ENCODE peak calls at places on chromosomes 3 and 15, in nine cellular contexts. V is fibroblast of lung, I is psoas muscle, N is GM12865, G is lower leg skin, U is transverse colon, E is A549, C is PC-3, J is epithelial cell of esophagus. O is an unnamed sample.
A peak's percentile ranks its signal among the peaks of the same experiment; 100 is the strongest.

GRCh38 chr15:23734856-23735255 is 47.8 kb upstream of the NDN start:
- DNase-seq in V (no peak), I (no peak), N (no peak), G (no peak), U (no peak), E (no peak), C (no peak), J (no peak), O (no peak)

GRCh38 chr3:139906441-139906840 is 28.5 kb upstream of the CLSTN2 start:
- DNase-seq in V (peak; percentile 82), I (no peak), N (no peak), G (no peak), U (no peak), E (peak; percentile 14), C (peak; percentile 30), J (peak; percentile 73), O (peak; percentile 37)

GRCh38 chr3:175486255-175486654 is 627.1 kb downstream of the NAALADL2 start:
- DNase-seq in V (no peak), I (no peak), N (peak; percentile 72), G (no peak), U (no peak), E (no peak), C (no peak), J (no peak), O (no peak)

GRCh38 chr3:17088602-17089313 is 204.0 kb downstream of the PLCL2 start:
- DNase-seq in V (no peak), I (no peak), N (no peak), G (no peak), U (peak; percentile 24), E (no peak), C (no peak), J (no peak), O (no peak)

GRCh38 chr3:69784854-69785523 is 45.7 kb downstream of the MITF start:
- DNase-seq in V (peak; percentile 92), I (peak; percentile 71), N (no peak), G (peak; percentile 90), U (peak; percentile 21), E (peak; percentile 60), C (no peak), J (peak; percentile 78), O (peak; percentile 29)

GRCh38 chr3:184489457-184489856 is 72.1 kb upstream of the EPHB3 start:
- DNase-seq in V (no peak), I (no peak), N (no peak), G (no peak), U (no peak), E (no peak), C (no peak), J (no peak), O (no peak)

GRCh38 chr3:12922881-12923431 is 81.6 kb upstream of the RPL32 start:
- DNase-seq in V (no peak), I (no peak), N (no peak), G (no peak), U (no peak), E (no peak), C (no peak), J (no peak), O (no peak)

GRCh38 chr15:98681061-98681460 is 32.7 kb downstream of the IGF1R start:
- DNase-seq in V (no peak), I (no peak), N (no peak), G (no peak), U (no peak), E (no peak), C (no peak), J (no peak), O (no peak)

GRCh38 chr15:89089316-89090230 is 1.3 kb downstream of the ABHD2 start:
- DNase-seq in V (no peak), I (no peak), N (no peak), G (peak; percentile 69), U (no peak), E (no peak), C (no peak), J (no peak), O (no peak)

GRCh38 chr15:89090791-89091666 is 2.8 kb downstream of the ABHD2 start:
- DNase-seq in V (peak; percentile 87), I (peak; percentile 68), N (peak; percentile 73), G (peak; percentile 94), U (peak; percentile 52), E (peak; percentile 65), C (peak; percentile 83), J (peak; percentile 82), O (no peak)

GRCh38 chr15:89093509-89093908 is 5.3 kb downstream of the ABHD2 start:
- DNase-seq in V (no peak), I (no peak), N (no peak), G (no peak), U (no peak), E (no peak), C (no peak), J (no peak), O (no peak)

GRCh38 chr15:89088605-89089315 is 504 bp downstream of the ABHD2 start:
- DNase-seq in V (peak; percentile 36), I (peak; percentile 73), N (peak; percentile 34), G (peak; percentile 90), U (peak; percentile 36), E (no peak), C (no peak), J (no peak), O (no peak)

GRCh38 chr15:89091667-89092220 is 3.5 kb downstream of the ABHD2 start:
- DNase-seq in V (no peak), I (no peak), N (no peak), G (peak; percentile 46), U (no peak), E (no peak), C (no peak), J (no peak), O (no peak)
- H3K4me3 ChIP-seq in V (peak overlapping the region; percentile 52), I (peak overlapping the region; percentile 97), N (peak overlapping the region; percentile 64), G (no peak overlapping the region), U (no peak overlapping the region), E (peak overlapping the region; percentile 28), C (peak overlapping the region; percentile 63), J (no peak overlapping the region), O (no peak overlapping the region)

DNA sequence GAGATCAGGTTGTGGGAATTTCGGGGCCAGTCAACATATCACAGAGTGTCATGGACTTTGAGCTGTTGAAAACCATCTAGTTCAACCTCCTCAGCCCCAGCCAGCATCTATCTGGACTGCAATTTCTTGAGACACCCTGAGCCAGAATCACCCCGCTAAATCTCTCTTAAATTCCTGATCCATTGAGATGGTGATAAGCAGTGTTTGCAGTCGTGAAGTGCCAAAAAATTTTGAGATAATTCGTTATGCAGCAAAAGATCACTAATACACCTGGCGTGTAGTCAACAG is 29.3 kb downstream of the TMED3 start:
- DNase-seq in V (no peak), I (no peak), N (no peak), G (no peak), U (no peak), E (no peak), C (no peak), J (no peak), O (no peak)
- TF ChIP-seq CTCF in V (no peak), I (no peak), N (no peak), G (no peak), U (no peak), E (no peak), C (no peak), J (no peak), O (no peak)

GRCh38 chr3:133746722-133747086 is 511 bp downstream of the TF start:
- DNase-seq in V (no peak), I (no peak), N (no peak), G (no peak), U (no peak), E (no peak), C (no peak), J (no peak), O (no peak)

GRCh38 chr3:133744241-133744640 is 2.0 kb upstream of the TF start:
- DNase-seq in V (no peak), I (no peak), N (no peak), G (no peak), U (no peak), E (no peak), C (no peak), J (no peak), O (no peak)

GRCh38 chr3:133747373-133747772 is 1.2 kb downstream of the TF start:
- DNase-seq in V (no peak), I (no peak), N (no peak), G (no peak), U (no peak), E (no peak), C (no peak), J (no peak), O (no peak)

GRCh38 chr3:133745108-133745507 is 1.1 kb upstream of the TF start:
- DNase-seq in V (no peak), I (no peak), N (no peak), G (no peak), U (no peak), E (no peak), C (no peak), J (no peak), O (no peak)

DNA sequence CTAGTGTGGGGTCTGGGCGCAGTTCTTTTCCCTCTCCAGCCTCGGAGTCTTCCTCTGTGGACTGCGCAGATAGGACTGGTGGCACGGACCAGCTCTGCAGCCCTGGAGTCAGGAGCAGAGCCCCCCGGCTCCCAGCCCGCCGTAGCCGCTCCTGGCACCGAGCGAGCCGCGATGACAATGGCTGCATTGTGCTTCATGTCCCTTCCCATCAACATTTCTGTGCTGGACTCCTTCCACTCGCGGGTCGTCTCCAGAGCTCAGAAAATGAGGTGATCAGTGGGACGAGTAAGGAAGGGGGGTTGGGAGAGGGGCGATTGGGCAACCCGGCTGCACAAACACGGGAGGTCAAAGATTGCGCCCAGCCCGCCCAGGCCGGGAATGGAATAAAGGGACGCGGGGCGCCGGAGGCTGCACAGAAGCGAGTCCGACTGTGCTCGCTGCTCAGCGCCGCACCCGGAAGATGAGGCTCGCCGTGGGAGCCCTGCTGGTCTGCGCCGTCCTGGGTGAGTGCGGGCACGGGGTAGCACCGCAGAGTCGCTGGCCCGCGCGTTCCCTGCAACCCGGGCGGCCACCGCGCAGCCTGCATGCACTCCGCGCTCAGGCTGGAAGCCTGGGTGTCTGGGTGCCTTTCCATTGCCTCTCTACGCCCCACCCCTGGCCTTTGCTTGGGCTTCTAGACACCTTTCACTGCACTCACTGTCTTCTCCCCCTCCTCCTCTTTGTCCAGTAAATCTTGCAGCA is at the start of gene TF:
- DNase-seq in V (peak; percentile 4), I (no peak), N (no peak), G (no peak), U (no peak), E (no peak), C (no peak), J (no peak), O (no peak)
- H3K4me3 ChIP-seq in V (no peak within 1 kb of the TSS), I (peak within 1 kb of the TSS; percentile 49), N (no peak within 1 kb of the TSS), G (peak within 1 kb of the TSS; percentile 4), U (no peak within 1 kb of the TSS), E (no peak within 1 kb of the TSS), C (no peak within 1 kb of the TSS), J (no peak within 1 kb of the TSS), O (peak within 1 kb of the TSS; percentile 23)

GRCh38 chr3:46071222-46071621 is 43.9 kb upstream of the XCR1 start:
- DNase-seq in V (no peak), I (no peak), N (no peak), G (no peak), U (no peak), E (no peak), C (no peak), J (no peak), O (no peak)

GRCh38 chr3:46080124-46080991 is 53.1 kb upstream of the XCR1 start:
- DNase-seq in V (no peak), I (no peak), N (no peak), G (no peak), U (no peak), E (no peak), C (peak; percentile 92), J (peak; percentile 62), O (no peak)

GRCh38 chr3:46075816-46076215 is 48.5 kb upstream of the XCR1 start:
- DNase-seq in V (no peak), I (no peak), N (no peak), G (no peak), U (no peak), E (no peak), C (no peak), J (no peak), O (no peak)

GRCh38 chr3:46078712-46079400 is 51.6 kb upstream of the XCR1 start:
- DNase-seq in V (peak; percentile 81), I (peak; percentile 76), N (peak; percentile 94), G (peak; percentile 96), U (peak; percentile 93), E (peak; percentile 84), C (peak; percentile 98), J (peak; percentile 94), O (peak; percentile 95)

GRCh38 chr3:46076606-46077005 is 49.3 kb upstream of the XCR1 start:
- DNase-seq in V (no peak), I (no peak), N (peak; percentile 29), G (no peak), U (no peak), E (no peak), C (peak; percentile 65), J (no peak), O (no peak)
- TF ChIP-seq CTCF in V (peak; percentile 24), I (peak; percentile 28), N (no peak), G (no peak), U (no peak), E (no peak), C (peak; percentile 60), J (peak; percentile 19), O (peak; percentile 11)

O was measured in astrocyte of the cerebellum.